ENCODE peak calls at places on chromosome X, in seven cellular contexts. B is GM12878, S is transverse colon, V is A549, K is heart left ventricle, L is suprapubic skin, H is right lobe of liver. F is an unnamed sample.
A peak's percentile ranks its signal among the peaks of the same experiment; 100 is the strongest.

GRCh38 chrX:136679581-136679980 is 31.6 kb downstream of the CD40LG start:
- DNase-seq in B (no peak), S (no peak), V (no peak), K (no peak), L (no peak), H (no peak), F (no peak)

GRCh38 chrX:135484636-135485289 is 35.7 kb upstream of the INTS6L start:
- DNase-seq in B (no peak), S (no peak), V (peak; percentile 32), K (no peak), L (no peak), H (no peak), F (peak; percentile 5)

GRCh38 chrX:110346681-110347080 is 12.0 kb upstream of the RTL9 start:
- DNase-seq in B (no peak), S (no peak), V (no peak), K (peak; percentile 30), L (peak; percentile 61), H (no peak), F (no peak)

GRCh38 chrX:119757979-119758681 is at the start of gene SOWAHD:
- DNase-seq in B (no peak), S (peak; percentile 75), V (peak; percentile 21), K (peak; percentile 72), L (peak; percentile 79), H (peak; percentile 64), F (no peak)

GRCh38 chrX:39677987-39678840 is 419.5 kb downstream of the BCOR start:
- DNase-seq in B (no peak), S (no peak), V (no peak), K (no peak), L (no peak), H (no peak), F (peak; percentile 13)

GRCh38 chrX:67787196-67787595 is 243.4 kb downstream of the AR start:
- DNase-seq in B (no peak), S (no peak), V (no peak), K (no peak), L (no peak), H (no peak), F (no peak)

GRCh38 chrX:84248226-84248625 is 60.2 kb upstream of the RPS6KA6 start:
- DNase-seq in B (no peak), S (no peak), V (no peak), K (no peak), L (no peak), H (no peak), F (no peak)

GRCh38 chrX:34521563-34521962 is 135.5 kb downstream of the TMEM47 start:
- DNase-seq in B (no peak), S (no peak), V (peak; percentile 10), K (no peak), L (no peak), H (no peak), F (no peak)

GRCh38 chrX:13120017-13120416 is 75.6 kb upstream of the FAM9C start:
- DNase-seq in B (no peak), S (peak; percentile 30), V (peak; percentile 77), K (no peak), L (no peak), H (peak; percentile 83), F (no peak)

GRCh38 chrX:149950681-149951080 is 12.4 kb upstream of the EOLA2 start:
- DNase-seq in B (no peak), S (no peak), V (peak; percentile 55), K (no peak), L (no peak), H (no peak), F (no peak)

GRCh38 chrX:6244666-6245065 is 16.0 kb upstream of the NLGN4X start:
- DNase-seq in B (no peak), S (no peak), V (no peak), K (no peak), L (no peak), H (no peak), F (no peak)

GRCh38 chrX:76184276-76184675 is 11.4 kb downstream of the PBDC1 start:
- DNase-seq in B (no peak), S (no peak), V (no peak), K (no peak), L (no peak), H (no peak), F (no peak)

GRCh38 chrX:39670281-39670680 is 427.5 kb downstream of the BCOR start:
- DNase-seq in B (no peak), S (no peak), V (no peak), K (no peak), L (no peak), H (no peak), F (no peak)

GRCh38 chrX:39755152-39756032 is 342.4 kb downstream of the BCOR start:
- DNase-seq in B (no peak), S (peak; percentile 83), V (peak; percentile 97), K (peak; percentile 85), L (peak; percentile 81), H (no peak), F (peak; percentile 72)

GRCh38 chrX:130994671-130995070 is 63.5 kb upstream of the ARHGAP36 start:
- DNase-seq in B (no peak), S (no peak), V (peak; percentile 21), K (no peak), L (no peak), H (no peak), F (peak; percentile 4)

GRCh38 chrX:108230562-108230961 is 139.0 kb downstream of the ATG4A start:
- DNase-seq in B (no peak), S (no peak), V (no peak), K (no peak), L (no peak), H (no peak), F (no peak)

GRCh38 chrX:107773206-107773605 is 2.4 kb downstream of the TSC22D3 start:
- DNase-seq in B (no peak), S (no peak), V (no peak), K (no peak), L (no peak), H (no peak), F (no peak)

GRCh38 chrX:112819013-112819635 is 21.5 kb downstream of the AMOT start:
- DNase-seq in B (no peak), S (no peak), V (no peak), K (no peak), L (no peak), H (no peak), F (no peak)

GRCh38 chrX:150163181-150163930 is 199.8 kb upstream of the MAMLD1 start:
- DNase-seq in B (no peak), S (no peak), V (no peak), K (no peak), L (no peak), H (no peak), F (no peak)

GRCh38 chrX:72271091-72271490 is 6.0 kb downstream of the RPS4X start:
- DNase-seq in B (no peak), S (no peak), V (no peak), K (no peak), L (no peak), H (no peak), F (no peak)

DNA sequence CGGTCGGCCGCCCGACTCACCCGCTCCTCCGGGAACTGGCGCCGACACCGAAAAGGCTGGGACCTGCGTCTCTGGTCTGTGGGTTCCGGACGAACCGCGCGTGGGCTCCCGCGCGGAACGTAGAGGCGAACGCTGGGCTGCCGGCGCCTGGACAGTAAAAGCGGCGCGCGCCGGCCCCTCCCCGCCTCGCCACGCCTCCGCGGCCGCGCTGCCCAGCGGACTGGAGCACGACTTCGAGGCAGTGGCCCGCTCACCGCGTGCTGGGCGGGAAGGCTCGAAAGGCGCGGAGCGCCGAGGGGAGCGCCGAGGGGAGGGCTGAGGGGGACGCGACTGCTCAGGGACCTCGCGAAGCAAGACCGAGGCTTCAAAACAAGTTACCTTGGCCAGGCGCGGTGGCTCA is at the start of gene TAF7L:
- DNase-seq in B (no peak), S (no peak), V (no peak), K (no peak), L (no peak), H (no peak), F (no peak)
- H3K4me1 ChIP-seq in B (no peaks in the 10 kb centered on the region), S (no peaks in the 10 kb centered on the region), V (no peaks in the 10 kb centered on the region), K (no peaks in the 10 kb centered on the region), L (peaks cover 8% of the 10 kb centered on the region), H (no peaks in the 10 kb centered on the region), F (no peaks in the 10 kb centered on the region)

GRCh38 chrX:19702856-19703255 is 184.5 kb downstream of the SH3KBP1 start:
- DNase-seq in B (no peak), S (no peak), V (no peak), K (no peak), L (no peak), H (no peak), F (no peak)

GRCh38 chrX:19708683-19709082 is 178.7 kb downstream of the SH3KBP1 start:
- DNase-seq in B (no peak), S (no peak), V (no peak), K (no peak), L (no peak), H (no peak), F (no peak)

GRCh38 chrX:19707472-19707871 is 179.9 kb downstream of the SH3KBP1 start:
- DNase-seq in B (no peak), S (no peak), V (no peak), K (no peak), L (no peak), H (no peak), F (no peak)

GRCh38 chrX:19704117-19704516 is 183.3 kb downstream of the SH3KBP1 start:
- DNase-seq in B (no peak), S (no peak), V (no peak), K (no peak), L (no peak), H (no peak), F (no peak)

DNA sequence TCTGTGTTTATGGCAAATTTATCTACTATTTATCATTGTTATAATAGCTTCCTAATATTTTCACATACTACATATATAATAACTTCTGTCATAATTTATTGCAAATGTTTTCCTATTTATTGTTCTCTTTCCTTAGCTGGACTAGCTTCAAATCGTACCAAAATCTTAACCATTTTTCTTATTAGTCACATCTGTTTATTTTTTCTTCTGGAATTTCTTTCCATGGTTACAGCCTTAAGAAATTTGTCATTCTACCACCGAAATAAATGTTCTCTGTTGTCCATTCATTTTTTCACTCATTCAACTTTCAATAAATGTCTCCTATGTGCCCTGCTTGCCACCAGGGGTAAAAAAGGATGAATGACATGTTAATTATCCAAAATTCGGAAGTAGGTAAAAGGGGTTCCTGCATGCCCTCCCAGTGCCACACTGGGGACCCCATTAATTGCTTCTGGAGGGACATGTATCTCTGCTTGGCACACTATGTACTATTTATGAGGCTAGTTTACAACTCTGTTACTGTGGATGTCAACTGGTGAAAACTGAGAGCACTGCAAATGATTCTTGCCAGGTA is 182.1 kb downstream of the SH3KBP1 start:
- DNase-seq in B (no peak), S (no peak), V (no peak), K (no peak), L (no peak), H (no peak), F (no peak)
- TF ChIP-seq CTCF in B (no peak), S (no peak), V (no peak), K (no peak), L (no peak), H (no peak), F (no peak)

GRCh38 chrX:106177982-106178321 is 9.8 kb downstream of the PWWP3B start:
- DNase-seq in B (no peak), S (no peak), V (no peak), K (no peak), L (no peak), H (no peak), F (no peak)

GRCh38 chrX:106178826-106179225 is 10.7 kb downstream of the PWWP3B start:
- DNase-seq in B (no peak), S (no peak), V (no peak), K (no peak), L (no peak), H (no peak), F (no peak)

GRCh38 chrX:106177106-106177981 is 9.2 kb downstream of the PWWP3B start:
- DNase-seq in B (no peak), S (no peak), V (no peak), K (peak; percentile 71), L (no peak), H (no peak), F (peak; percentile 8)
- TF ChIP-seq POLR2A in B (no peak), S (no peak), V (no peak), K (no peak), L (no peak), H (no peak), F (no peak)

GRCh38 chrX:129773649-129774458 is 5.9 kb upstream of the SASH3 start:
- DNase-seq in B (no peak), S (no peak), V (no peak), K (no peak), L (no peak), H (no peak), F (no peak)
- H3K4me1 ChIP-seq in B (peaks cover 67% of the 10 kb centered on the region), S (peaks cover 12% of the 10 kb centered on the region), V (no peaks in the 10 kb centered on the region), K (no peaks in the 10 kb centered on the region), L (no peaks in the 10 kb centered on the region), H (no peaks in the 10 kb centered on the region), F (no peaks in the 10 kb centered on the region)

F was measured in tibial nerve.